ENCODE peak calls at places on chromosomes 13 and 19, in six cellular contexts. T is breast epithelium, Q is fibroblast of villous mesenchyme, Y is adrenal gland, C is endodermal cell, F is neural progenitor cell. D is an unnamed sample.
A peak's percentile ranks its signal among the peaks of the same experiment; 100 is the strongest.

GRCh38 chr13:87821512-87821911 is 150.3 kb downstream of the SLITRK5 start:
- DNase-seq in T (no peak), Q (no peak), Y (no peak), C (no peak), F (no peak), D (no peak)

GRCh38 chr19:6412111-6412999 is 12.3 kb downstream of the KHSRP start:
- DNase-seq in T (no peak), Q (no peak), Y (no peak), C (peak; percentile 94), F (peak; percentile 68), D (no peak)

GRCh38 chr19:44875666-44876418 is 15.2 kb upstream of the TOMM40 start:
- DNase-seq in T (no peak), Q (peak; percentile 25), Y (no peak), C (no peak), F (no peak), D (no peak)

GRCh38 chr13:48400820-48401219 is 12.1 kb downstream of the LPAR6 start:
- DNase-seq in T (no peak), Q (peak; percentile 68), Y (no peak), C (no peak), F (no peak), D (no peak)

GRCh38 chr19:2500157-2500556 is 24.2 kb downstream of the GADD45B start:
- DNase-seq in T (no peak), Q (no peak), Y (no peak), C (no peak), F (no peak), D (no peak)

GRCh38 chr13:20064128-20064527 is 96.7 kb downstream of the GJA3 start:
- DNase-seq in T (no peak), Q (peak; percentile 24), Y (no peak), C (no peak), F (no peak), D (no peak)

GRCh38 chr13:112714366-112714765 is 24.5 kb downstream of the ATP11A start:
- DNase-seq in T (no peak), Q (no peak), Y (no peak), C (no peak), F (no peak), D (no peak)

GRCh38 chr19:3321696-3322095 is 44.7 kb upstream of the NFIC start:
- DNase-seq in T (no peak), Q (no peak), Y (no peak), C (no peak), F (no peak), D (no peak)

GRCh38 chr19:35086455-35086854 is 29.2 kb upstream of the FXYD3 start:
- DNase-seq in T (no peak), Q (no peak), Y (no peak), C (no peak), F (no peak), D (no peak)

GRCh38 chr19:45340232-45340898 is at the start of gene KLC3:
- DNase-seq in T (no peak), Q (no peak), Y (no peak), C (peak; percentile 90), F (peak; percentile 76), D (no peak)

GRCh38 chr13:94173312-94173854 is 306.1 kb downstream of the DCT start:
- DNase-seq in T (no peak), Q (peak; percentile 14), Y (no peak), C (no peak), F (no peak), D (no peak)
- TF ChIP-seq CTCF in T (no peak), Q (no peak), Y (no peak), C (no peak), F (no peak), D (no peak)

GRCh38 chr19:38849746-38850230 is at the start of gene HNRNPL:
- DNase-seq in T (no peak), Q (no peak), Y (no peak), C (peak; percentile 99), F (no peak), D (peak; percentile 94)

GRCh38 chr19:38851622-38852230 is 1.9 kb upstream of the HNRNPL start:
- DNase-seq in T (peak; percentile 94), Q (peak; percentile 93), Y (peak; percentile 96), C (peak; percentile 95), F (peak; percentile 96), D (peak; percentile 88)

GRCh38 chr19:38852231-38853044 is 2.7 kb upstream of the HNRNPL start:
- DNase-seq in T (peak; percentile 60), Q (peak; percentile 68), Y (peak; percentile 79), C (peak; percentile 77), F (peak; percentile 60), D (peak; percentile 58)

GRCh38 chr19:38850231-38850975 is 617 bp upstream of the HNRNPL start:
- DNase-seq in T (peak; percentile 100), Q (peak; percentile 100), Y (peak; percentile 100), C (peak; percentile 100), F (peak; percentile 100), D (peak; percentile 96)

GRCh38 chr19:38850976-38851621 is 1.3 kb upstream of the HNRNPL start:
- DNase-seq in T (no peak), Q (peak; percentile 34), Y (no peak), C (no peak), F (peak; percentile 80), D (no peak)
- TF ChIP-seq CTCF in T (no peak), Q (no peak), Y (no peak), C (peak; percentile 1), F (no peak), D (no peak)

GRCh38 chr13:41962994-41963393 is 2.1 kb upstream of the VWA8 start:
- DNase-seq in T (no peak), Q (no peak), Y (no peak), C (no peak), F (no peak), D (no peak)

GRCh38 chr13:41970022-41970421 is 9.1 kb upstream of the VWA8 start:
- DNase-seq in T (no peak), Q (no peak), Y (no peak), C (no peak), F (no peak), D (no peak)

GRCh38 chr13:41970918-41971317 is 10.0 kb upstream of the VWA8 start:
- DNase-seq in T (no peak), Q (no peak), Y (no peak), C (no peak), F (no peak), D (no peak)

GRCh38 chr13:41971848-41972247 is 10.9 kb upstream of the VWA8 start:
- DNase-seq in T (no peak), Q (no peak), Y (no peak), C (no peak), F (no peak), D (no peak)

GRCh38 chr13:41966671-41967070 is 5.8 kb upstream of the VWA8 start:
- DNase-seq in T (no peak), Q (no peak), Y (no peak), C (no peak), F (no peak), D (no peak)
- TF ChIP-seq CTCF in T (no peak), Q (no peak), Y (no peak), C (no peak), F (no peak), D (no peak)

GRCh38 chr19:7534531-7534980 is 961 bp upstream of the PNPLA6 start:
- DNase-seq in T (peak; percentile 79), Q (peak; percentile 97), Y (peak; percentile 88), C (peak; percentile 88), F (peak; percentile 89), D (peak; percentile 48)
- TF ChIP-seq CTCF in T (no peak), Q (peak; percentile 40), Y (no peak), C (no peak), F (peak; percentile 22), D (no peak)